ENCODE peak calls at places on chromosomes 3 and 15, in ten cellular contexts. J, Y, S, A, E, X, M, Z, P and H are unnamed samples.

GRCh38 chr3:187811580-187812250 is 66.4 kb upstream of the BCL6 start:
- DNase-seq in Y (no peak), J (no peak), M (no peak), Z (no peak), S (no peak), P (no peak), X (no peak), A (no peak), E (peak; percentile 47), H (no peak)

GRCh38 chr3:33392703-33393125 is 47.5 kb downstream of the UBP1 start:
- DNase-seq in M (no peak), A (no peak), Y (no peak), J (no peak), Z (no peak), X (no peak), E (no peak), P (no peak), S (no peak), H (no peak)

GRCh38 chr3:45100998-45101407 is 45.2 kb downstream of the CDCP1 start:
- DNase-seq in Y (no peak), Z (no peak), J (no peak), P (no peak), E (peak; percentile 67), A (no peak), S (no peak), M (no peak), X (no peak), H (no peak)

GRCh38 chr15:69590201-69590600 is 137.6 kb downstream of the RPLP1 start:
- DNase-seq in X (no peak), E (no peak), Z (no peak), S (no peak), Y (no peak), A (no peak), P (no peak), J (no peak), M (no peak), H (no peak)

GRCh38 chr3:165883126-165883525 is 45.9 kb upstream of the BCHE start:
- DNase-seq in J (no peak), Y (no peak), E (no peak), X (no peak), P (no peak), S (no peak), Z (no peak), M (no peak), A (no peak), H (no peak)

GRCh38 chr3:127089487-127090145 is 103.3 kb upstream of the PRR23E start:
- DNase-seq in Z (no peak), J (no peak), M (no peak), A (no peak), E (no peak), P (no peak), S (no peak), X (peak; percentile 53), Y (no peak), H (no peak)

GRCh38 chr15:50227076-50227475 is 38.5 kb downstream of the HDC start:
- DNase-seq in M (no peak), P (no peak), E (no peak), Z (no peak), J (no peak), S (no peak), A (no peak), Y (no peak), X (no peak), H (peak; percentile 13)

GRCh38 chr3:197417451-197417850 is 119.0 kb upstream of the DLG1 start:
- DNase-seq in M (no peak), A (peak; percentile 20), S (no peak), P (no peak), J (no peak), X (no peak), Y (no peak), E (no peak), Z (no peak), H (no peak)

GRCh38 chr15:32872606-32873291 is 154.9 kb downstream of the GREM1 start:
- DNase-seq in S (no peak), A (peak; percentile 93), Z (no peak), M (no peak), E (peak; percentile 38), Y (no peak), J (no peak), X (no peak), P (peak; percentile 26), H (no peak)

GRCh38 chr15:71333839-71334238 is 218.6 kb downstream of the THSD4 start:
- DNase-seq in Z (no peak), X (no peak), E (no peak), S (no peak), Y (no peak), M (no peak), A (no peak), J (no peak), P (no peak), H (no peak)

GRCh38 chr3:64224826-64225606 is at the start of gene PRICKLE2:
- DNase-seq in M (no peak), A (peak; percentile 90), J (no peak), X (peak; percentile 76), E (peak; percentile 34), S (peak; percentile 89), Y (no peak), P (peak; percentile 67), Z (peak; percentile 92), H (no peak)

GRCh38 chr3:156725706-156726105 is 51.3 kb downstream of the TIPARP start:
- DNase-seq in Y (no peak), P (peak; percentile 32), Z (no peak), E (no peak), A (no peak), X (no peak), J (no peak), M (no peak), S (no peak), H (no peak)

GRCh38 chr3:51539291-51539891 is 872 bp downstream of the RAD54L2 start:
- DNase-seq in J (no peak), A (no peak), Z (no peak), E (peak; percentile 21), S (no peak), M (peak; percentile 32), P (no peak), Y (peak; percentile 31), X (peak; percentile 61), H (peak; percentile 61)

GRCh38 chr3:111963424-111963823 is 15.4 kb upstream of the ABHD10 start:
- DNase-seq in J (no peak), Z (no peak), E (no peak), X (no peak), A (no peak), S (no peak), P (no peak), Y (no peak), M (no peak), H (no peak)

GRCh38 chr3:101573449-101574387 is at the start of gene PCNP:
- DNase-seq in M (peak; percentile 80), J (peak; percentile 97), A (peak; percentile 99), P (peak; percentile 98), Z (peak; percentile 99), E (peak; percentile 99), X (peak; percentile 100), S (peak; percentile 98), Y (peak; percentile 77), H (peak; percentile 98)

DNA sequence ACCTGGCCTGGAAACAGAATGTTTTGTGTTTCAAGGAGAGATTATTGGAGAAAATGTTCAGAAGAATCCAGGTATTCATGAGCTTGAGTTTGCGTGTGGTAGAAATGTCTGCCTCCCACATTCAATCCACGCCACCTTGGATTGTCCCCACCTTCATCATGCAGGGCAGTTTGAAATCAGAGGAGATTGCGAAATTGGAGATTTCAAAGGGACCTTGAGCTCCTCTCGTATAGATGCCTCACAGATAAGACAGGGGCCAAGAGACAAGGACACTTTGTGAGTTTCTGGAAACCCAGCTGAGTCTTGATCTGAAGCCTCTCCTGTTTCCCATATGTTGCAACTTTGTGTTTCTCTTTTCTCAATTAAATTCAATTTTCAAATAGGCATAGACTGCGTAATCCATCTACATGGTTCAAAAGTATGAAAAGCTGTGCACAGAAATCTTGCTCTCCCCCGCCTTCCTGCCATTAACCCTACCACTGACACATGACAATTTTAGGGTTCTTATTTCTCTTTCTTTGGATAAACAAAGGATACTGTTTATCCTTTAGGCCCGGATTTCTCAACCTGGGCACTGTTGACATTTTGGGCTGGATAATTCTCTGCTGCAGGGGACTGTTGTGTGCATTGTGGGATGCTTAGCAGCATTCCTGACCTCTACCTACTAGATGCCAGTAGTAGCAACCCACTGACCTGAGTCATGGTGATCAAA is 53.8 kb downstream of the CMTM8 start:
- DNase-seq in Y (no peak), E (no peak), P (no peak), Z (no peak), X (no peak), J (peak; percentile 76), S (no peak), A (no peak), M (no peak), H (no peak)
- TF ChIP-seq POLR2AphosphoS5 in Y (no peak), E (no peak), P (no peak), Z (no peak), X (no peak), J (no peak), S (no peak), A (no peak), M (no peak), H (no peak)

DNA sequence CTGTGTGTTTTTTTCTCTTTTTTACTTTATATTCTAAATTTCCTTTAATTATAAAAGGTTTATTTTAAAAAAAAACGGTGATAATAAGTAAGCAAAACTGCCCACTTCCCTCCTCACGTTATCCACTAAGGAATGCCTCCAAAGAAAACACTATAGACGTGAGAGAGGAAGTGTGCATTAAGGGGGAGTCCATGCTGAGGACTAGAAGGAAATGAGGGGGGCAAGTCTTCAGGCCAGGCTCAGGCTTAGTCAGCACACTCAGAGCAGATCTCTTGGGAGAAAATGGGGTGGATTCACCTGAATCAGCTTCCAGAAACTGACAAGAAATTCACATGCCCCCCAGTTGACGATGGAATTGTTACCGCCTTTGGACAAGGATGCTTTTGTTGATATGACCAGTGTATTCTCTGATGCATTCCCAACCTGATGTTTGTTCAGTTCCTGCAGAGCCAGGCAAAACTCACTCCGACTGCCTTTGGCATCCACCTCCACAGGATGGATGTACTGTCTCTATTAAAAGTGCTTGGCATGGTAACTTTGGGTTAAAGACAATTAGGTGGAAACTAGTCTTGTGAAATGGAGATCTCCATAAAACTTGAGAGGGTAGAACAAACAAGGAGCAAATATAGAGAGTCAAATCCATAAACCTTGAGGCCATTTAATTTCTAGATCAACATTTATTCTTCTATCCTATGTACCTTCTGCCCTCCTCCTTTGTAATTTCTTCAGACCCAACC is 167.8 kb downstream of the MYRIP start:
- DNase-seq in Z (peak; percentile 31), A (no peak), M (no peak), Y (no peak), X (no peak), P (no peak), E (no peak), S (no peak), J (no peak), H (no peak)
- TF ChIP-seq POLR2AphosphoS5 in Z (no peak), A (no peak), M (no peak), Y (no peak), X (no peak), P (no peak), E (no peak), S (no peak), J (no peak), H (no peak)

GRCh38 chr3:31476209-31476608 is 56.5 kb upstream of the STT3B start:
- DNase-seq in X (no peak), A (no peak), Y (no peak), M (no peak), P (no peak), E (no peak), J (no peak), Z (peak; percentile 29), S (no peak), H (no peak)
- TF ChIP-seq POLR2AphosphoS5 in X (no peak), A (no peak), Y (no peak), M (no peak), P (no peak), E (no peak), J (no peak), Z (no peak), S (no peak), H (no peak)

GRCh38 chr3:141386611-141387110 is 18.4 kb downstream of the ZBTB38 start:
- DNase-seq in S (no peak), E (no peak), Y (no peak), A (no peak), P (no peak), X (no peak), M (no peak), Z (no peak), J (no peak), H (no peak)
- TF ChIP-seq POLR2AphosphoS5 in S (peak; percentile 16), E (peak; percentile 17), Y (peak; percentile 93), A (peak; percentile 10), P (peak; percentile 8), X (no peak), M (no peak), Z (no peak), J (no peak), H (no peak)